ENCODE peak calls at places on chromosomes 3 and 15, in seven cellular contexts. Y is GM12878, L is HepG2, Q is GM12892, Z is K562, C is SK-N-SH, K is H1. J is an unnamed sample.

GRCh38 chr15:72982750-72983149 is 69.5 kb upstream of the NEO1 start:
- DNase-seq in Y (no peak), L (no peak), Q (no peak), Z (no peak), C (no peak), K (no peak), J (no peak)

GRCh38 chr3:104066658-104067057 is 1300.1 kb upstream of the ALCAM start:
- DNase-seq in Y (no peak), L (no peak), Q (no peak), Z (no peak), C (no peak), K (no peak), J (no peak)

GRCh38 chr3:169966951-169967915 is 626 bp downstream of the SEC62 start:
- DNase-seq in Y (no peak), L (peak), Q (peak), Z (peak), C (peak), K (no peak), J (no peak)

GRCh38 chr3:138686771-138687221 is 78.2 kb downstream of the FAIM start:
- DNase-seq in Y (peak), L (peak), Q (peak), Z (peak), C (no peak), K (no peak), J (peak)

GRCh38 chr3:187807086-187807862 is 62.0 kb upstream of the BCL6 start:
- DNase-seq in Y (no peak), L (no peak), Q (no peak), Z (no peak), C (no peak), K (no peak), J (no peak)

GRCh38 chr3:187020376-187020775 is 90.0 kb downstream of the ST6GAL1 start:
- DNase-seq in Y (no peak), L (no peak), Q (no peak), Z (no peak), C (no peak), K (peak), J (no peak)

GRCh38 chr3:101674518-101674917 is 2.4 kb downstream of the ZBTB11 start:
- DNase-seq in Y (no peak), L (no peak), Q (no peak), Z (no peak), C (no peak), K (no peak), J (no peak)

GRCh38 chr3:170425491-170426239 is 7.0 kb downstream of the CLDN11 start:
- DNase-seq in Y (no peak), L (peak), Q (no peak), Z (peak), C (peak), K (no peak), J (no peak)

GRCh38 chr3:144294659-144295538 is 323.3 kb downstream of the DIPK2A start:
- DNase-seq in Y (peak), L (no peak), Q (no peak), Z (no peak), C (no peak), K (no peak), J (no peak)

GRCh38 chr3:45199837-45200648 is 26.0 kb downstream of the TMEM158 start:
- DNase-seq in Y (no peak), L (peak), Q (no peak), Z (no peak), C (no peak), K (no peak), J (no peak)

DNA sequence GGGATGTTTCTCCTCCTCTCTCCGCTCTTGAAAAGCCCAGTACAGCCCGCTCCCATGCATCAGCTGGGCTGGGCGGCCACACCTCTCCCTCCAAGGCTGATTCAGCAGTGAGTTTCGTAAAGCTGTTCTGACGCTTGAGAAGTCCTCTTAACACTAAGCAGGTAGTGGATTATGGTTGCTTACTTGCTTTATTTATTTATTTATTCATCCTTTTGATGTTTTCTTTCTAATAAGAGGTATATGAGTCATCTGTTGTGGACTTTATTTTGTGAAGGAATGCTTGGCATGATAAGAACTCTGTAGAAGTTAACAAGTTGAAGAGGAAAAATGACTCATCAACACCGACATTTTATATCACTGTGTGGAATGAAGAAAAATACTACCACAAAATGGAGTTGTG is 285.0 kb downstream of the SQOR start:
- DNase-seq in Y (no peak), L (peak), Q (no peak), Z (no peak), C (no peak), K (no peak), J (no peak)
- TF ChIP-seq TAF1 in Y (no peak), L (no peak), Q (no peak), Z (no peak), C (no peak), K (no peak), J (no peak)

DNA sequence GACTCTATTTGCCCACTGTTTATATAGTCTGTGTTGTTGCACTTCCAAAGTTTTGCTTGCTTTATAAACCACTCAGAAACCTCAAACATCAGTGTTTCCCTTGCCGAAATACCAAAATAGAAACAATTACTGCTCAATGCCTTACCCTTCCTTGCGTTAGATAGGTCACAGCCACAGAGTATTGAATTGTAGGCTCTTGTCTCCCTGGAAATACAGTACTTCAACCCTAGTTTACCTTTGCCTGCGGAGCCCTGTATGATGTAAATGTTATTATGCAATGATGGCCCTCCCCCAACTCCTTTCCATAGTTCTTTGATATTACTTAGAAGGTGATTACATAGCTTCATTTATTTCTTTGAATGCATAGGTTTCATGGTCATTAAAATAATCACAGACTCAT is 44.2 kb downstream of the SOX2 start:
- DNase-seq in Y (no peak), L (no peak), Q (no peak), Z (no peak), C (no peak), K (no peak), J (no peak)
- TF ChIP-seq TAF1 in Y (no peak), L (no peak), Q (no peak), Z (no peak), C (no peak), K (no peak), J (no peak)

GRCh38 chr3:192409838-192410683 is 317.3 kb downstream of the FGF12 start:
- DNase-seq in Y (no peak), L (no peak), Q (no peak), Z (no peak), C (no peak), K (peak), J (peak)

GRCh38 chr3:192408007-192408655 is 319.2 kb downstream of the FGF12 start:
- DNase-seq in Y (no peak), L (no peak), Q (no peak), Z (no peak), C (no peak), K (peak), J (peak)

GRCh38 chr3:192410684-192410960 is 316.7 kb downstream of the FGF12 start:
- DNase-seq in Y (no peak), L (no peak), Q (no peak), Z (no peak), C (no peak), K (no peak), J (no peak)

GRCh38 chr3:192409203-192409837 is 318.0 kb downstream of the FGF12 start:
- DNase-seq in Y (no peak), L (no peak), Q (peak), Z (no peak), C (peak), K (peak), J (peak)

DNA sequence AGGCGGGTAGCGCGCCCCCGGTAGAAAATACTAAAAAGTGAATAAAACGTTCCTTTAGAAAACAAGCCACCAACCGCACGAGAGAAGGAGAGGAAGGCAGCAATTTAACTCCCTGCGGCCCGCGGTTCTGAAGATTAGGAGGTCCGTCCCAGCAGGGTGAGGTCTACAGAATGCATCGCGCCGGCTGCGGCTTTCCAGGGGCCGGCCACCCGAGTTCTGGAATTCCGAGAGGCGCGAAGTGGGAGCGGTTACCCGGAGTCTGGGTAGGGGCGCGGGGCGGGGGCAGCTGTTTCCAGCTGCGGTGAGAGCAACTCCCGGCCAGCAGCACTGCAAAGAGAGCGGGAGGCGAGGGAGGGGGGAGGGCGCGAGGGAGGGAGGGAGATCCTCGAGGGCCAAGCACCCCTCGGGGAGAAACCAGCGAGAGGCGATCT is 318.6 kb downstream of the FGF12 start:
- DNase-seq in Y (no peak), L (no peak), Q (no peak), Z (no peak), C (peak), K (peak), J (peak)
- TF ChIP-seq TAF1 in Y (no peak), L (no peak), Q (no peak), Z (no peak), C (no peak), K (no peak), J (no peak)

GRCh38 chr15:67882487-67883227 is 42.8 kb upstream of the RNU6-1 start:
- DNase-seq in Y (no peak), L (no peak), Q (no peak), Z (peak), C (no peak), K (no peak), J (no peak)
- TF ChIP-seq TAF1 in Y (no peak), L (no peak), Q (no peak), Z (no peak), C (no peak), K (no peak), J (no peak)

GRCh38 chr15:94057305-94057704 is 174.1 kb upstream of the MCTP2 start:
- DNase-seq in Y (no peak), L (no peak), Q (no peak), Z (no peak), C (no peak), K (no peak), J (no peak)

GRCh38 chr15:94059188-94059587 is 172.2 kb upstream of the MCTP2 start:
- DNase-seq in Y (no peak), L (no peak), Q (no peak), Z (no peak), C (no peak), K (no peak), J (no peak)

GRCh38 chr15:94064676-94065313 is 166.6 kb upstream of the MCTP2 start:
- DNase-seq in Y (no peak), L (no peak), Q (no peak), Z (no peak), C (no peak), K (no peak), J (no peak)

GRCh38 chr15:94056314-94056713 is 175.0 kb upstream of the MCTP2 start:
- DNase-seq in Y (no peak), L (no peak), Q (no peak), Z (no peak), C (no peak), K (no peak), J (no peak)

DNA sequence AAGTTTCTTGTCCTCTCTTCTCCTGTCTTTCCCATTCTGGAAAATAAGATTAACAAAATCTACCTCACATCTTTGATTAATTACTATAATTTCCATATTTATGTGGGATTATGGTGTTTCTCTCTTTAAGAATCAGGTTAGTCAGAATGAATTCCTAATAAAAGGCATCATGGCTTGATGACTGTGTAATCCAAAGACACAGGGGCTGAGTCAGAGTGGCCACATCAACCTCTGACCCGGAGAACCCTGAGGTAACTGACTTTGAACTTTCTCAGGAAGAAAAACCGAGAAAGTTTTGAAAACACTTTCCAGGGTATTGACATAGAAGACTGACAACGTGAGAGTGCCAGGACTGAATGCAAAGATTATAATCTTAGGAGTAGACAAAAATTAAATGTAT is 170.3 kb upstream of the MCTP2 start:
- DNase-seq in Y (no peak), L (no peak), Q (no peak), Z (no peak), C (no peak), K (no peak), J (no peak)
- TF ChIP-seq TAF1 in Y (no peak), L (no peak), Q (no peak), Z (no peak), C (no peak), K (no peak), J (no peak)

J was measured in GM12891.